ENCODE peak calls at places on chromosomes 16 and 17, in five cellular contexts. One of them, this sample, is unnamed.

GRCh38 chr17:39679521-39680192 is 8.2 kb downstream of the PGAP3 start:
- DNase-seq in neuronal stem cell: no peak
- DNase-seq in trophoblast cell: no peak
- DNase-seq in H1: no peak
- DNase-seq in mesenchymal stem cell: no peak
- DNase-seq in this sample: no peak

GRCh38 chr17:76791053-76791980 is 53.4 kb downstream of the MFSD11 start:
- DNase-seq in mesenchymal stem cell: peak; percentile 85
- DNase-seq in H1: no peak
- DNase-seq in neuronal stem cell: no peak
- DNase-seq in trophoblast cell: no peak
- DNase-seq in this sample: no peak

GRCh38 chr16:84853534-84853933 is 33.7 kb downstream of the CRISPLD2 start:
- DNase-seq in trophoblast cell: no peak
- DNase-seq in mesenchymal stem cell: no peak
- DNase-seq in H1: no peak
- DNase-seq in neuronal stem cell: no peak
- DNase-seq in this sample: no peak

GRCh38 chr16:60729052-60729451 is 1307.2 kb downstream of the CDH8 start:
- DNase-seq in neuronal stem cell: no peak
- DNase-seq in mesenchymal stem cell: no peak
- DNase-seq in trophoblast cell: no peak
- DNase-seq in H1: no peak
- DNase-seq in this sample: no peak

GRCh38 chr17:19398301-19399181 is 11.6 kb upstream of the MFAP4 start:
- DNase-seq in neuronal stem cell: no peak
- DNase-seq in mesenchymal stem cell: peak; percentile 35
- DNase-seq in H1: no peak
- DNase-seq in trophoblast cell: no peak
- DNase-seq in this sample: no peak

GRCh38 chr17:74490716-74491115 is 24.3 kb downstream of the CD300A start:
- DNase-seq in H1: no peak
- DNase-seq in trophoblast cell: no peak
- DNase-seq in mesenchymal stem cell: no peak
- DNase-seq in neuronal stem cell: no peak
- DNase-seq in this sample: peak; percentile 24

GRCh38 chr16:77288222-77288621 is 89.0 kb downstream of the SYCE1L start:
- DNase-seq in mesenchymal stem cell: peak; percentile 93
- DNase-seq in neuronal stem cell: no peak
- DNase-seq in trophoblast cell: peak; percentile 61
- DNase-seq in H1: no peak
- DNase-seq in this sample: no peak

GRCh38 chr16:74682556-74682955 is 15.9 kb upstream of the RFWD3 start:
- DNase-seq in neuronal stem cell: no peak
- DNase-seq in mesenchymal stem cell: no peak
- DNase-seq in trophoblast cell: no peak
- DNase-seq in H1: no peak
- DNase-seq in this sample: no peak

GRCh38 chr16:56370836-56371235 is 54.5 kb downstream of the AMFR start:
- DNase-seq in H1: no peak
- DNase-seq in neuronal stem cell: no peak
- DNase-seq in trophoblast cell: no peak
- DNase-seq in mesenchymal stem cell: peak; percentile 57
- DNase-seq in this sample: no peak

GRCh38 chr17:79952915-79953314 is 82.8 kb downstream of the TBC1D16 start:
- DNase-seq in neuronal stem cell: no peak
- DNase-seq in mesenchymal stem cell: no peak
- DNase-seq in trophoblast cell: no peak
- DNase-seq in H1: no peak
- DNase-seq in this sample: no peak

GRCh38 chr16:11089504-11090124 is 145.2 kb downstream of the CLEC16A start:
- DNase-seq in mesenchymal stem cell: peak; percentile 98
- DNase-seq in neuronal stem cell: no peak
- DNase-seq in trophoblast cell: no peak
- DNase-seq in H1: no peak
- DNase-seq in this sample: no peak

GRCh38 chr17:58176200-58176599 is 9.4 kb downstream of the OR4D2 start:
- DNase-seq in neuronal stem cell: peak; percentile 14
- DNase-seq in mesenchymal stem cell: peak; percentile 11
- DNase-seq in trophoblast cell: no peak
- DNase-seq in H1: no peak
- DNase-seq in this sample: no peak

GRCh38 chr17:14594690-14595089 is 293.8 kb downstream of the HS3ST3B1 start:
- DNase-seq in mesenchymal stem cell: no peak
- DNase-seq in trophoblast cell: peak; percentile 52
- DNase-seq in H1: no peak
- DNase-seq in neuronal stem cell: no peak
- DNase-seq in this sample: no peak

GRCh38 chr16:74485916-74486315 is 64.6 kb upstream of the CLEC18B start:
- DNase-seq in H1: no peak
- DNase-seq in neuronal stem cell: no peak
- DNase-seq in trophoblast cell: peak; percentile 53
- DNase-seq in mesenchymal stem cell: no peak
- DNase-seq in this sample: no peak

GRCh38 chr17:2500446-2500845 is 11.2 kb downstream of the METTL16 start:
- DNase-seq in H1: no peak
- DNase-seq in trophoblast cell: peak; percentile 63
- DNase-seq in mesenchymal stem cell: no peak
- DNase-seq in neuronal stem cell: no peak
- DNase-seq in this sample: no peak

GRCh38 chr16:57255686-57256415 is 10.8 kb downstream of the ARL2BP start:
- DNase-seq in trophoblast cell: no peak
- DNase-seq in H1: no peak
- DNase-seq in mesenchymal stem cell: no peak
- DNase-seq in neuronal stem cell: no peak
- DNase-seq in this sample: no peak

GRCh38 chr17:82095777-82096708 is 2.0 kb downstream of the FASN start:
- DNase-seq in trophoblast cell: peak; percentile 41
- DNase-seq in H1: no peak
- DNase-seq in neuronal stem cell: no peak
- DNase-seq in mesenchymal stem cell: no peak
- DNase-seq in this sample: no peak

GRCh38 chr16:6081320-6081976 is 983.9 kb upstream of the EEF2KMT start:
- DNase-seq in mesenchymal stem cell: no peak
- DNase-seq in H1: peak; percentile 15
- DNase-seq in trophoblast cell: no peak
- DNase-seq in neuronal stem cell: peak; percentile 57
- DNase-seq in this sample: peak; percentile 68

GRCh38 chr17:34997355-34997862 is 17.1 kb downstream of the LIG3 start:
- DNase-seq in mesenchymal stem cell: no peak
- DNase-seq in neuronal stem cell: no peak
- DNase-seq in H1: no peak
- DNase-seq in trophoblast cell: no peak
- DNase-seq in this sample: no peak

GRCh38 chr17:61863801-61864126 is 436 bp upstream of the BRIP1 start:
- DNase-seq in mesenchymal stem cell: no peak
- DNase-seq in H1: no peak
- DNase-seq in neuronal stem cell: no peak
- DNase-seq in trophoblast cell: no peak
- DNase-seq in this sample: no peak

GRCh38 chr16:4936181-4936990 is 562 bp downstream of the PPL start:
- DNase-seq in mesenchymal stem cell: no peak
- DNase-seq in trophoblast cell: no peak
- DNase-seq in neuronal stem cell: no peak
- DNase-seq in H1: no peak
- DNase-seq in this sample: peak; percentile 71

GRCh38 chr16:67726106-67727034 is 7.3 kb upstream of the GFOD2 start:
- DNase-seq in H1: no peak
- DNase-seq in trophoblast cell: no peak
- DNase-seq in neuronal stem cell: no peak
- DNase-seq in mesenchymal stem cell: no peak
- DNase-seq in this sample: no peak

GRCh38 chr17:27888945-27889344 is 4.2 kb downstream of the LYRM9 start:
- DNase-seq in trophoblast cell: peak; percentile 89
- DNase-seq in mesenchymal stem cell: peak; percentile 18
- DNase-seq in neuronal stem cell: peak; percentile 64
- DNase-seq in H1: peak; percentile 53
- DNase-seq in this sample: peak; percentile 87

GRCh38 chr16:68235105-68235881 is 634 bp downstream of the ESRP2 start:
- DNase-seq in neuronal stem cell: no peak
- DNase-seq in trophoblast cell: peak; percentile 88
- DNase-seq in mesenchymal stem cell: no peak
- DNase-seq in H1: no peak
- DNase-seq in this sample: peak; percentile 64

GRCh38 chr16:5903797-5904196 is 806.2 kb upstream of the EEF2KMT start:
- DNase-seq in mesenchymal stem cell: no peak
- DNase-seq in neuronal stem cell: no peak
- DNase-seq in trophoblast cell: no peak
- DNase-seq in H1: no peak
- DNase-seq in this sample: no peak

GRCh38 chr16:1770328-1771071 is 843 bp downstream of the NME3 start:
- DNase-seq in mesenchymal stem cell: peak; percentile 64
- DNase-seq in H1: no peak
- DNase-seq in trophoblast cell: peak; percentile 84
- DNase-seq in neuronal stem cell: peak; percentile 6
- DNase-seq in this sample: peak; percentile 77

GRCh38 chr17:44569459-44569858 is 12.2 kb downstream of the FZD2 start:
- DNase-seq in mesenchymal stem cell: no peak
- DNase-seq in neuronal stem cell: no peak
- DNase-seq in H1: no peak
- DNase-seq in trophoblast cell: no peak
- DNase-seq in this sample: peak; percentile 53
- H2BK12ac ChIP-seq in mesenchymal stem cell: no peak overlapping the region
- H2BK12ac ChIP-seq in neuronal stem cell: no peak overlapping the region
- H2BK12ac ChIP-seq in H1: no peak overlapping the region
- H2BK12ac ChIP-seq in trophoblast cell: no peak overlapping the region
- H2BK12ac ChIP-seq in this sample: no peak overlapping the region

GRCh38 chr17:44221862-44222111 is 2.3 kb upstream of the UBTF start:
- DNase-seq in trophoblast cell: peak; percentile 9
- DNase-seq in H1: no peak
- DNase-seq in mesenchymal stem cell: no peak
- DNase-seq in neuronal stem cell: peak; percentile 54
- DNase-seq in this sample: no peak

GRCh38 chr17:44219126-44219635 is 294 bp downstream of the UBTF start:
- DNase-seq in mesenchymal stem cell: peak; percentile 68
- DNase-seq in H1: no peak
- DNase-seq in neuronal stem cell: peak; percentile 76
- DNase-seq in trophoblast cell: peak; percentile 58
- DNase-seq in this sample: peak; percentile 72

GRCh38 chr17:44219636-44220210 is at the start of gene UBTF:
- DNase-seq in trophoblast cell: peak; percentile 47
- DNase-seq in mesenchymal stem cell: peak; percentile 66
- DNase-seq in neuronal stem cell: peak; percentile 70
- DNase-seq in H1: no peak
- DNase-seq in this sample: peak; percentile 80

GRCh38 chr17:44221072-44221861 is 1.8 kb upstream of the UBTF start:
- DNase-seq in mesenchymal stem cell: peak; percentile 93
- DNase-seq in trophoblast cell: peak; percentile 67
- DNase-seq in H1: no peak
- DNase-seq in neuronal stem cell: peak; percentile 76
- DNase-seq in this sample: peak; percentile 84

GRCh38 chr17:44220211-44221071 is 966 bp upstream of the UBTF start:
- DNase-seq in trophoblast cell: peak; percentile 12
- DNase-seq in H1: no peak
- DNase-seq in neuronal stem cell: peak; percentile 43
- DNase-seq in mesenchymal stem cell: peak; percentile 58
- DNase-seq in this sample: peak; percentile 55
- H2AK5ac ChIP-seq in trophoblast cell: peak overlapping the region; percentile 97
- H2AK5ac ChIP-seq in H1: peak overlapping the region; percentile 30
- H2AK5ac ChIP-seq in neuronal stem cell: peak overlapping the region; percentile 96
- H2AK5ac ChIP-seq in mesenchymal stem cell: no peak overlapping the region
- H2AK5ac ChIP-seq in this sample: no peak overlapping the region

GRCh38 chr17:50767446-50767845 is at the start of gene ANKRD40CL:
- DNase-seq in trophoblast cell: no peak
- DNase-seq in neuronal stem cell: no peak
- DNase-seq in H1: no peak
- DNase-seq in mesenchymal stem cell: no peak
- DNase-seq in this sample: peak; percentile 21

GRCh38 chr17:50764860-50765259 is 2.5 kb downstream of the ANKRD40CL start:
- DNase-seq in H1: no peak
- DNase-seq in trophoblast cell: no peak
- DNase-seq in mesenchymal stem cell: no peak
- DNase-seq in neuronal stem cell: no peak
- DNase-seq in this sample: no peak

GRCh38 chr17:50765454-50766221 is 1.7 kb downstream of the ANKRD40CL start:
- DNase-seq in H1: no peak
- DNase-seq in neuronal stem cell: no peak
- DNase-seq in trophoblast cell: no peak
- DNase-seq in mesenchymal stem cell: no peak
- DNase-seq in this sample: no peak

GRCh38 chr17:50767030-50767429 is 288 bp downstream of the ANKRD40CL start:
- DNase-seq in mesenchymal stem cell: no peak
- DNase-seq in H1: no peak
- DNase-seq in neuronal stem cell: no peak
- DNase-seq in trophoblast cell: no peak
- DNase-seq in this sample: no peak

GRCh38 chr17:50766222-50767023 is 895 bp downstream of the ANKRD40CL start:
- DNase-seq in neuronal stem cell: no peak
- DNase-seq in trophoblast cell: no peak
- DNase-seq in mesenchymal stem cell: no peak
- DNase-seq in H1: no peak
- DNase-seq in this sample: no peak
- H2BK12ac ChIP-seq in neuronal stem cell: no peak overlapping the region
- H2BK12ac ChIP-seq in trophoblast cell: no peak overlapping the region
- H2BK12ac ChIP-seq in mesenchymal stem cell: no peak overlapping the region
- H2BK12ac ChIP-seq in H1: peak overlapping the region; percentile 17
- H2BK12ac ChIP-seq in this sample: no peak overlapping the region

GRCh38 chr16:81493755-81494433 is 49.3 kb downstream of the CMIP start:
- DNase-seq in mesenchymal stem cell: peak; percentile 79
- DNase-seq in H1: peak; percentile 21
- DNase-seq in trophoblast cell: peak; percentile 98
- DNase-seq in neuronal stem cell: no peak
- DNase-seq in this sample: no peak
- H2AK5ac ChIP-seq in mesenchymal stem cell: no peak overlapping the region
- H2AK5ac ChIP-seq in H1: no peak overlapping the region
- H2AK5ac ChIP-seq in trophoblast cell: no peak overlapping the region
- H2AK5ac ChIP-seq in neuronal stem cell: peak overlapping the region; percentile 96
- H2AK5ac ChIP-seq in this sample: no peak overlapping the region

GRCh38 chr16:8388684-8389083 is 201.6 kb downstream of the TMEM114 start:
- DNase-seq in trophoblast cell: no peak
- DNase-seq in mesenchymal stem cell: no peak
- DNase-seq in neuronal stem cell: no peak
- DNase-seq in H1: no peak
- DNase-seq in this sample: no peak
- H2BK12ac ChIP-seq in trophoblast cell: no peak overlapping the region
- H2BK12ac ChIP-seq in mesenchymal stem cell: no peak overlapping the region
- H2BK12ac ChIP-seq in neuronal stem cell: no peak overlapping the region
- H2BK12ac ChIP-seq in H1: no peak overlapping the region
- H2BK12ac ChIP-seq in this sample: no peak overlapping the region

DNA sequence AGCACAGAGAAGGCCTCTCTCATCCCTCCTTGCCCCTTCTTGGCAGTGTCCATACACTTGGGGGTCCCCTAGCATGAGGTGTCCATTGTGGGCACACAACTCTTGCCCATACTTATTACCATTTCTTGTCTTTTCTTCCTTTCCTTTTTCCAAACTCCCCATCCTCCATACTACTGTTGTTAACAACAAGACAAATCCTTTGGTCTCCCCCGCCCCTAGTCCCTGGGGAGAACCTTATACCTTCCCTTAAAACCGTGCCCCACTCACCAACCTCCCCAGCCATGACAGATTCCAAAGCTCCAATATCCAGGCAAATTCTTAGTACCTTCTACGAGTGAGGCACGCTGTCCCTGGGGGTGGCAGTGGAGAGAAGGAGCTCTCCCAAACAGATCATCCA is 82.9 kb downstream of the GAS7 start:
- DNase-seq in H1: no peak
- DNase-seq in neuronal stem cell: no peak
- DNase-seq in mesenchymal stem cell: no peak
- DNase-seq in trophoblast cell: no peak
- DNase-seq in this sample: no peak
- H2AK5ac ChIP-seq in H1: no peak overlapping the region
- H2AK5ac ChIP-seq in neuronal stem cell: no peak overlapping the region
- H2AK5ac ChIP-seq in mesenchymal stem cell: peak overlapping the region; percentile 99
- H2AK5ac ChIP-seq in trophoblast cell: peak overlapping the region; percentile 33
- H2AK5ac ChIP-seq in this sample: no peak overlapping the region

This sample was measured in H9.